ENCODE peak calls at places on chromosomes 12 and 14, in six cellular contexts. One of them, this sample, is unnamed.

GRCh38 chr12:58086006-58086405 is 144.6 kb downstream of the ATP23 start:
- DNase-seq in neural progenitor cell: no peak
- DNase-seq in Panc1: no peak
- DNase-seq in psoas muscle: no peak
- DNase-seq in activated CD8-positive, alpha-beta T cell treated with anti-CD3 and anti-CD28 coated beads for 36 hours: no peak
- DNase-seq in mucosa of descending colon: no peak
- DNase-seq in this sample: no peak

GRCh38 chr12:128784030-128784770 is 39.6 kb downstream of the SLC15A4 start:
- DNase-seq in neural progenitor cell: no peak
- DNase-seq in Panc1: no peak
- DNase-seq in psoas muscle: no peak
- DNase-seq in activated CD8-positive, alpha-beta T cell treated with anti-CD3 and anti-CD28 coated beads for 36 hours: no peak
- DNase-seq in mucosa of descending colon: no peak
- DNase-seq in this sample: no peak

GRCh38 chr14:32933943-32934890 is 4.5 kb upstream of the NPAS3 start:
- DNase-seq in neural progenitor cell: peak; percentile 86
- DNase-seq in Panc1: no peak
- DNase-seq in psoas muscle: peak; percentile 50
- DNase-seq in activated CD8-positive, alpha-beta T cell treated with anti-CD3 and anti-CD28 coated beads for 36 hours: no peak
- DNase-seq in mucosa of descending colon: no peak
- DNase-seq in this sample: no peak

GRCh38 chr12:6276936-6277615 is 33.4 kb upstream of the PLEKHG6 start:
- DNase-seq in neural progenitor cell: peak; percentile 34
- DNase-seq in Panc1: no peak
- DNase-seq in psoas muscle: no peak
- DNase-seq in activated CD8-positive, alpha-beta T cell treated with anti-CD3 and anti-CD28 coated beads for 36 hours: no peak
- DNase-seq in mucosa of descending colon: no peak
- DNase-seq in this sample: peak; percentile 6

GRCh38 chr12:132003846-132004245 is 54.1 kb downstream of the EP400 start:
- DNase-seq in neural progenitor cell: no peak
- DNase-seq in Panc1: no peak
- DNase-seq in psoas muscle: no peak
- DNase-seq in activated CD8-positive, alpha-beta T cell treated with anti-CD3 and anti-CD28 coated beads for 36 hours: no peak
- DNase-seq in mucosa of descending colon: no peak
- DNase-seq in this sample: no peak

GRCh38 chr14:85482549-85482948 is 47.4 kb upstream of the FLRT2 start:
- DNase-seq in neural progenitor cell: no peak
- DNase-seq in Panc1: no peak
- DNase-seq in psoas muscle: no peak
- DNase-seq in activated CD8-positive, alpha-beta T cell treated with anti-CD3 and anti-CD28 coated beads for 36 hours: no peak
- DNase-seq in mucosa of descending colon: no peak
- DNase-seq in this sample: no peak

GRCh38 chr14:55412686-55413085 is 1.1 kb upstream of the ATG14 start:
- DNase-seq in neural progenitor cell: no peak
- DNase-seq in Panc1: no peak
- DNase-seq in psoas muscle: no peak
- DNase-seq in activated CD8-positive, alpha-beta T cell treated with anti-CD3 and anti-CD28 coated beads for 36 hours: no peak
- DNase-seq in mucosa of descending colon: no peak
- DNase-seq in this sample: no peak

GRCh38 chr12:61254225-61254624 is 1006.0 kb upstream of the USP15 start:
- DNase-seq in neural progenitor cell: no peak
- DNase-seq in Panc1: no peak
- DNase-seq in psoas muscle: no peak
- DNase-seq in activated CD8-positive, alpha-beta T cell treated with anti-CD3 and anti-CD28 coated beads for 36 hours: no peak
- DNase-seq in mucosa of descending colon: no peak
- DNase-seq in this sample: no peak

GRCh38 chr12:51821423-51822260 is 26.9 kb downstream of the FIGNL2 start:
- DNase-seq in neural progenitor cell: peak; percentile 66
- DNase-seq in Panc1: no peak
- DNase-seq in psoas muscle: no peak
- DNase-seq in activated CD8-positive, alpha-beta T cell treated with anti-CD3 and anti-CD28 coated beads for 36 hours: peak; percentile 40
- DNase-seq in mucosa of descending colon: no peak
- DNase-seq in this sample: no peak

GRCh38 chr12:97132270-97132669 is 225.2 kb downstream of the NEDD1 start:
- DNase-seq in neural progenitor cell: no peak
- DNase-seq in Panc1: no peak
- DNase-seq in psoas muscle: no peak
- DNase-seq in activated CD8-positive, alpha-beta T cell treated with anti-CD3 and anti-CD28 coated beads for 36 hours: no peak
- DNase-seq in mucosa of descending colon: no peak
- DNase-seq in this sample: no peak

GRCh38 chr12:68609955-68610434 is 704 bp upstream of the RAP1B start:
- DNase-seq in neural progenitor cell: peak; percentile 29
- DNase-seq in Panc1: no peak
- DNase-seq in psoas muscle: no peak
- DNase-seq in activated CD8-positive, alpha-beta T cell treated with anti-CD3 and anti-CD28 coated beads for 36 hours: peak; percentile 55
- DNase-seq in mucosa of descending colon: no peak
- DNase-seq in this sample: no peak

GRCh38 chr14:84891414-84891813 is 638.5 kb upstream of the FLRT2 start:
- DNase-seq in neural progenitor cell: no peak
- DNase-seq in Panc1: no peak
- DNase-seq in psoas muscle: no peak
- DNase-seq in activated CD8-positive, alpha-beta T cell treated with anti-CD3 and anti-CD28 coated beads for 36 hours: no peak
- DNase-seq in mucosa of descending colon: no peak
- DNase-seq in this sample: no peak

DNA sequence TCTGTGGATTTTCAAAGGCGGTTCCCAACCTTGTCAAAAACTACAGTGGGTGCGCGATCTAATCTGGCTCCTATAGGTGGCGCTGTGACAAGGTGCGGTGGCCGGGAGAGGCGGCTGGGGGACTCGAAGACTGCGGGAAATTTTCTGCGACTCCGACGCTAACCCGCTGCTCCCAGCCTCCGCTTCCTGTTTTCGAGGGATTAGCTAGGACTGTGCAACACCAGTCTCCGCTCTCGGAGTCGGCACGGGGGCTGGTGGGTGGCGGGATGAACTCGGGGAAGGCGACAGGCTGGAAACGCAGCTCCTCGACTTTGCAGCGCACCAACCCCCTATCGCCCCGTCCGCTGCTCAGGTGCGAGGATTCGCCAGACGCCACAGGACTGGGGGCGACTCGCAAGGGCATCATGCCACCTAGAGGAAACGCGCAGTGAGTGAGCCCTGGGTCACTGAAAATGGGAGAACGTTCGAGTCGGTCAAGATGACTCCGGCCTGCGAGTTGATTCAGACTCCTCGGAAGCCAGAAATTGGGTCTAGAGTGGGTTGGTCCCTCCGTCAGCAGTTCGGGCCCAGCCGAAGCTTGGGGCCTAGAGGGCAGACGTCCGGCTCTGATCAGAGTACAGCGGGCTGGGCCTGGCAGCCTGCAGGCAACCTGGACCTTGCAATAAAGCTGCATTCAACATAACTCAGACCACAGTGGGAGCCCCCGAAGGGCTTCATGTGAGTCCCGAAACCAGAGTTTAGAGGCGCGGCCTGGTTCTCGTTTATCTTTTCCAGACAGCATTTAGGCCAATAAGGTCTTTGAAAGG is 5.5 kb upstream of the PAX9 start:
- DNase-seq in neural progenitor cell: peak; percentile 90
- DNase-seq in Panc1: no peak
- DNase-seq in psoas muscle: no peak
- DNase-seq in activated CD8-positive, alpha-beta T cell treated with anti-CD3 and anti-CD28 coated beads for 36 hours: peak; percentile 55
- DNase-seq in mucosa of descending colon: no peak
- DNase-seq in this sample: peak; percentile 19
- TF ChIP-seq CTCF in neural progenitor cell: peak; percentile 82
- TF ChIP-seq CTCF in Panc1: peak; percentile 61
- TF ChIP-seq CTCF in psoas muscle: peak; percentile 40
- TF ChIP-seq CTCF in activated CD8-positive, alpha-beta T cell treated with anti-CD3 and anti-CD28 coated beads for 36 hours: peak; percentile 53
- TF ChIP-seq CTCF in mucosa of descending colon: peak; percentile 26
- TF ChIP-seq CTCF in this sample: peak; percentile 27

DNA sequence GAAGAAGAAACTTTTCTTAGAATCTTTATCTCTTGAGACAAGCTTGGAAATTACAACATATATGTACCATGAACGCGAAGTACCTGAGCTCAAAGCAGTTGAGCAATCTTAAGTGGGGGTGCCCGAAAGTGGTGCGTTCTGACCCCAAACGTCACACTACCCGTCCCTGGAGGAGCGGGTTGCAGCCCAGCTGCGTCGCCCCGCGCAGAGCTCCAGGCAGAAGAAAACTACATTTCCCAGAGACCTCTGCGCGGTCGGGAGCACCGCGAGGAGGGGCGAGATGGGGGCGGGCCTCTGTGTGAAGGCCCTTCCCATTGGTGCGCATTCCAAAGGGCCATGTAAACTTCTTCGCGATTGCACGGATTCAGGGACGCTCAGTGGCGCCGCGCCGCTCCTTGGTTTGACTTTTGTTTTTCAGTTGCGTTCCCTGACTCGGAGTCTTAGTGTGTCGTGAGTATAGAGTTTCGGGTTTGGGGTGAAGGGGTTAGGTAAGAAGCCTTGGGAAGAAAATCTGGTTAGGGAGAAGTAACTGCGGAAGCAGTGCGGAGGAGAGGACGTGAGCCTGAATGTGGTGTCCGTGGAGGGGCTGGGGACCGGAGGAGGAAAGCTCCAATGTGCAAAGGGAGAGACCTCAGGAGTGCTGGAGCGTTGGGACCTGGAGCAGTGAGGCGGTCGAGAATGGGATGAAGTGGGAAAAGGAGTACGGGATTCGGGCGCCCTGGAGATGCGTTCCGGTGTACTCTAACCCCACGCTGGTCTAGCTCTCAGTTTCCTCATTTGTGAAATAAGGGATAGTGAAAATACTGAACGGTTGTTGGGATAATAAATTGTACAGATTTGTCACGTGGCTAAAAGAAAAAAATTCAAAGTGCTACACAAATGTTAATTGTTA is at the start of gene CCDC77:
- DNase-seq in neural progenitor cell: peak; percentile 97
- DNase-seq in Panc1: peak; percentile 58
- DNase-seq in psoas muscle: peak; percentile 94
- DNase-seq in activated CD8-positive, alpha-beta T cell treated with anti-CD3 and anti-CD28 coated beads for 36 hours: peak; percentile 95
- DNase-seq in mucosa of descending colon: peak; percentile 91
- DNase-seq in this sample: peak; percentile 96
- TF ChIP-seq CTCF in neural progenitor cell: peak; percentile 37
- TF ChIP-seq CTCF in Panc1: no peak
- TF ChIP-seq CTCF in psoas muscle: peak; percentile 34
- TF ChIP-seq CTCF in activated CD8-positive, alpha-beta T cell treated with anti-CD3 and anti-CD28 coated beads for 36 hours: no peak
- TF ChIP-seq CTCF in mucosa of descending colon: peak; percentile 15
- TF ChIP-seq CTCF in this sample: no peak

GRCh38 chr12:124333724-124334123 is 38.8 kb downstream of the RFLNA start:
- DNase-seq in neural progenitor cell: no peak
- DNase-seq in Panc1: no peak
- DNase-seq in psoas muscle: no peak
- DNase-seq in activated CD8-positive, alpha-beta T cell treated with anti-CD3 and anti-CD28 coated beads for 36 hours: no peak
- DNase-seq in mucosa of descending colon: no peak
- DNase-seq in this sample: no peak
- TF ChIP-seq CTCF in neural progenitor cell: no peak
- TF ChIP-seq CTCF in Panc1: no peak
- TF ChIP-seq CTCF in psoas muscle: no peak
- TF ChIP-seq CTCF in activated CD8-positive, alpha-beta T cell treated with anti-CD3 and anti-CD28 coated beads for 36 hours: no peak
- TF ChIP-seq CTCF in mucosa of descending colon: no peak
- TF ChIP-seq CTCF in this sample: no peak

GRCh38 chr12:54053625-54054441 is at the start of gene HOXC4:
- DNase-seq in neural progenitor cell: no peak
- DNase-seq in Panc1: no peak
- DNase-seq in psoas muscle: no peak
- DNase-seq in activated CD8-positive, alpha-beta T cell treated with anti-CD3 and anti-CD28 coated beads for 36 hours: peak; percentile 48
- DNase-seq in mucosa of descending colon: no peak
- DNase-seq in this sample: peak; percentile 78
- TF ChIP-seq CTCF in neural progenitor cell: no peak
- TF ChIP-seq CTCF in Panc1: no peak
- TF ChIP-seq CTCF in psoas muscle: no peak
- TF ChIP-seq CTCF in activated CD8-positive, alpha-beta T cell treated with anti-CD3 and anti-CD28 coated beads for 36 hours: no peak
- TF ChIP-seq CTCF in mucosa of descending colon: no peak
- TF ChIP-seq CTCF in this sample: no peak

DNA sequence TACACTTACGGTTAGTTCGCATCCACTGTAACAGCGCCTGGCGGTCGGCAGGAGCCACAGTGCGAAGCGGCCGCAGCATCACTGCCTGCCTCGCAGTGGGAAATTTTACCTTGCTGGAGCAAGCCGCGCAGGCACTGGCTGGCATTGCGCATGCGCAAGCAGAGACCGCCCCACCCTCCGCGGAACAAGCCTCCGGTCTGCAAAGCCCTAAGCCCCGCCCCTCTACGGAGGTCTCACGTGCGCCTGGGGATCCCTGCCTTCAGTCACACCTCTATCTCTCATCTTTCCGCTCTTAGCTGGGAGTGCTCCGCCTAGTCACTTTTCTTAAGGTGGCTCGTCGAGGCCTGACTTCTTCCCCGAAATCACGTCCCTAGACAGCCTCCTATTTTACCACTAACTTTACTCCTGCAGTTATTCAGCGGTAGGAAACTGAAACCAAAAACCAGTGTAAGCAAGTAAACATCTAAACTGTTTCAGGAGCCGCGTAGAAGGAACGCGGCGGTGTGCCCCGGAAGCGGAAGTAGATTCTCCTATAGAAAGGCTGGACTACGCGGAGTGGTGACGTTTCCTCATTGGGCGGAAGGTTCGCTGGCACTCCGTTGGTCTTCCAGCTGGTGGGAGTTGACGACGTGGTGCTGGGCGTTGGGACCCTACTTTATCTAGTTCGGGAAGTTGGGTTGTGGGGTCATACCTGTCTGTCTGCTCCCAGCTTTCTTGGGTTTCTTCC is at the start of gene SRP54:
- DNase-seq in neural progenitor cell: peak; percentile 100
- DNase-seq in Panc1: peak; percentile 87
- DNase-seq in psoas muscle: peak; percentile 100
- DNase-seq in activated CD8-positive, alpha-beta T cell treated with anti-CD3 and anti-CD28 coated beads for 36 hours: peak; percentile 100
- DNase-seq in mucosa of descending colon: peak; percentile 100
- DNase-seq in this sample: peak; percentile 97
- TF ChIP-seq CTCF in neural progenitor cell: peak; percentile 36
- TF ChIP-seq CTCF in Panc1: no peak
- TF ChIP-seq CTCF in psoas muscle: peak; percentile 3
- TF ChIP-seq CTCF in activated CD8-positive, alpha-beta T cell treated with anti-CD3 and anti-CD28 coated beads for 36 hours: no peak
- TF ChIP-seq CTCF in mucosa of descending colon: no peak
- TF ChIP-seq CTCF in this sample: no peak

GRCh38 chr14:100901391-100902183 is 1.9 kb downstream of the RTL1 start:
- DNase-seq in neural progenitor cell: no peak
- DNase-seq in Panc1: no peak
- DNase-seq in psoas muscle: no peak
- DNase-seq in activated CD8-positive, alpha-beta T cell treated with anti-CD3 and anti-CD28 coated beads for 36 hours: no peak
- DNase-seq in mucosa of descending colon: no peak
- DNase-seq in this sample: no peak

GRCh38 chr14:100903672-100904185 is at the start of gene RTL1:
- DNase-seq in neural progenitor cell: no peak
- DNase-seq in Panc1: no peak
- DNase-seq in psoas muscle: no peak
- DNase-seq in activated CD8-positive, alpha-beta T cell treated with anti-CD3 and anti-CD28 coated beads for 36 hours: no peak
- DNase-seq in mucosa of descending colon: no peak
- DNase-seq in this sample: no peak

GRCh38 chr14:100900837-100901390 is 2.6 kb downstream of the RTL1 start:
- DNase-seq in neural progenitor cell: peak; percentile 87
- DNase-seq in Panc1: no peak
- DNase-seq in psoas muscle: no peak
- DNase-seq in activated CD8-positive, alpha-beta T cell treated with anti-CD3 and anti-CD28 coated beads for 36 hours: peak; percentile 44
- DNase-seq in mucosa of descending colon: no peak
- DNase-seq in this sample: no peak

GRCh38 chr14:100902792-100903191 is 730 bp downstream of the RTL1 start:
- DNase-seq in neural progenitor cell: peak; percentile 64
- DNase-seq in Panc1: no peak
- DNase-seq in psoas muscle: no peak
- DNase-seq in activated CD8-positive, alpha-beta T cell treated with anti-CD3 and anti-CD28 coated beads for 36 hours: no peak
- DNase-seq in mucosa of descending colon: no peak
- DNase-seq in this sample: no peak

GRCh38 chr14:100902295-100902694 is 1.2 kb downstream of the RTL1 start:
- DNase-seq in neural progenitor cell: peak; percentile 64
- DNase-seq in Panc1: no peak
- DNase-seq in psoas muscle: no peak
- DNase-seq in activated CD8-positive, alpha-beta T cell treated with anti-CD3 and anti-CD28 coated beads for 36 hours: no peak
- DNase-seq in mucosa of descending colon: no peak
- DNase-seq in this sample: no peak
- TF ChIP-seq CTCF in neural progenitor cell: peak; percentile 45
- TF ChIP-seq CTCF in Panc1: peak; percentile 60
- TF ChIP-seq CTCF in psoas muscle: no peak
- TF ChIP-seq CTCF in activated CD8-positive, alpha-beta T cell treated with anti-CD3 and anti-CD28 coated beads for 36 hours: no peak
- TF ChIP-seq CTCF in mucosa of descending colon: no peak
- TF ChIP-seq CTCF in this sample: no peak

This sample was measured in GM10248.